ENCODE peak calls at places on chromosomes 2 and 18, in six cellular contexts. S is K562, R is endothelial cell of umbilical vein, B is A549, G is HepG2, L is GM12878. X is an unnamed sample.
A peak's percentile ranks its signal among the peaks of the same experiment; 100 is the strongest.

GRCh38 chr2:215436705-215437570 is 1.1 kb upstream of the FN1 start:
- DNase-seq in G (no peak), R (peak; percentile 78), B (no peak), L (no peak), S (no peak), X (no peak)

GRCh38 chr2:74037379-74037860 is 52.7 kb downstream of the TET3 start:
- DNase-seq in G (no peak), B (no peak), R (no peak), S (peak; percentile 68), L (peak; percentile 54), X (peak; percentile 92)

GRCh38 chr2:181585732-181586131 is 71.2 kb downstream of the CERKL start:
- DNase-seq in S (no peak), B (no peak), G (no peak), R (no peak), L (no peak), X (no peak)

GRCh38 chr2:33373986-33374385 is 102.5 kb upstream of the RASGRP3 start:
- DNase-seq in R (no peak), S (no peak), G (no peak), L (no peak), B (no peak), X (no peak)

GRCh38 chr2:40287815-40288214 is 164.1 kb downstream of the SLC8A1 start:
- DNase-seq in R (no peak), L (no peak), B (no peak), G (no peak), S (no peak), X (peak; percentile 15)

GRCh38 chr2:129428086-129428660 is 551.3 kb upstream of the RAB6C start:
- DNase-seq in G (no peak), B (no peak), L (no peak), S (no peak), R (no peak), X (no peak)

GRCh38 chr2:583666-584065 is 93.5 kb downstream of the TMEM18 start:
- DNase-seq in S (peak; percentile 17), G (no peak), L (no peak), B (no peak), R (no peak), X (no peak)

GRCh38 chr2:45743531-45744391 is 92.3 kb downstream of the PRKCE start:
- DNase-seq in B (no peak), R (peak; percentile 50), S (no peak), L (no peak), G (no peak), X (no peak)

GRCh38 chr2:9678554-9678953 is 47.8 kb upstream of the YWHAQ start:
- DNase-seq in R (no peak), S (no peak), G (no peak), L (no peak), B (no peak), X (no peak)

GRCh38 chr2:160388464-160389263 is 104.9 kb downstream of the RBMS1 start:
- DNase-seq in L (no peak), R (no peak), S (no peak), B (no peak), G (no peak), X (peak; percentile 87)

GRCh38 chr18:28729321-28729720 is 552.4 kb upstream of the CDH2 start:
- DNase-seq in G (no peak), S (no peak), R (peak; percentile 5), B (no peak), L (no peak), X (no peak)

GRCh38 chr2:102473020-102473419 is at the start of gene SLC9A4:
- DNase-seq in L (no peak), B (peak; percentile 8), G (peak; percentile 52), R (peak; percentile 62), S (peak; percentile 25), X (peak; percentile 49)

GRCh38 chr2:239913632-239914417 is 111.3 kb downstream of the NDUFA10 start:
- DNase-seq in B (no peak), R (no peak), G (peak; percentile 24), S (no peak), L (no peak), X (no peak)

GRCh38 chr18:28075501-28075900 is 101.4 kb downstream of the CDH2 start:
- DNase-seq in R (no peak), S (no peak), G (peak; percentile 31), L (no peak), B (no peak), X (no peak)

GRCh38 chr2:136637402-136637801 is 127.9 kb upstream of the THSD7B start:
- DNase-seq in L (no peak), G (no peak), R (no peak), B (no peak), S (no peak), X (no peak)

GRCh38 chr18:77141401-77142118 is 9.0 kb upstream of the MBP start:
- DNase-seq in S (no peak), R (no peak), L (no peak), B (no peak), G (no peak), X (no peak)

GRCh38 chr18:59139291-59139614 is 431 bp upstream of the SEC11C start:
- DNase-seq in B (peak; percentile 91), L (no peak), R (no peak), G (peak; percentile 83), S (peak; percentile 92), X (peak; percentile 87)

GRCh38 chr18:20971886-20972267 is 139.7 kb downstream of the ROCK1 start:
- DNase-seq in B (peak; percentile 12), L (no peak), S (peak; percentile 15), R (peak; percentile 42), G (peak; percentile 23), X (peak; percentile 49)

DNA sequence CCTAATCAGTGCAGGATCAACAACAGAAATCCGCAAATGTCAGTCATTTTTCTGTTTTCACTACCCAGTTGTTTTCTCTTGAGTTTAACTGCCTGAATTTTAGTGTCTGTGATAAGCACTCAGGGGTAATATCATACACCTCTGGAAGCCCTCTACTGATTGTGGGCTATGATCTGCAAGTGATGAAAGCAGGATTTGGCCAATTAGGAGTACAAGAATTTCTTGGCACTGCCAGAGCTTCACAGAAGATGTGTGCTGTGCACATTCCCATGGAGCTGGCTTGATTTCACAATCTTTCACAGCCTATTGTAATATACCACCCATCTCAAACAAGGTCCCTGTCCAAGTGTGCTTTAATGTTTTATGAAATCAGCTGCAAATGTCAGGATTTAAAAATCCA is 27.3 kb upstream of the TDRD15 start:
- DNase-seq in R (no peak), B (no peak), G (peak; percentile 89), S (no peak), L (no peak), X (no peak)
- TF ChIP-seq MYC in R (no peak), B (no peak), G (no peak), S (no peak), L (no peak), X (no peak)

DNA sequence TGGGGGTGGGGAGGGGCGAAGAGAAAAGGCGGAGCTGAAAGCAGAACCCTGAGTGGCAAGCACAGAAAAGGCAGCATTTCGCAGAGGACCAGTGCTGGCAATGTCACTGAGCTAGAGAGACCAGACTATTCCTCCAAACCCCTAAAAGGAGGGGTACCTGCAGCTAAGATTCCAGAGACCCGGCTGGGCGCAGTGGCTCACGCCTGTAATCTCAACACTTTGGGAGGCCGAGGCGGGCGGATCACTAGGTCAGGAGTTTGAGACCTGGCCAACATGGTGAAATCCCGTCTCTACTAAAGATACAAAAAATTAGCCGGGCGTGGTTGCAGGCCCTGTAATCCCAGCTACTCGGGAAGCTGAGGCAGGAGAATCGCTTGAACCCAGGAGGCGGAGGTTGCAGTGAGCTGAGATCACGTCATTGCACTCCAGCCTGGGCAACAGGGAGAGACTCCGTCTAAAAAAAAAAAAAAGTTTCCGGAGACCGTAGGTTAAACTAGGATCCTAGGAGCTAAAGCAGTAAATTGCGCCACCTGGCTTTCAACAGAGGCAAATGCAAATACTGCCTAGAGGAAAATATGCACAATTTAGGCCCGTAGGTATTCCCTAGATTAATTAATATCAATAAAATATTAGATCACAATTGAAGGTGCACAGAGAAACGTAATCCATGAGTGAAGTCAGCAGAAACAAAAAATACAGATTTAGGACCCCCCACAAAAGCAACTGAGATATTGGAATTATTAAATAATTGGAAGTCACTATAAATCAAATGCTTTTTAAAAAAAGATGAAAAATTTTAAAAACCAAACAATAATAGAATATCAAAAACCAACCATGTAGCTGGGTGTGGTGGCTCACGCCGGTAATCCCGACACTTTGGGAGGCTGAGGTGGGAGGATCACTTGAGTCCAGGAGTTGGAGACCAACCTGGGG is 4.9 kb downstream of the UCN start:
- DNase-seq in R (peak; percentile 69), G (peak; percentile 86), L (no peak), S (peak; percentile 80), B (peak; percentile 86), X (peak; percentile 79)
- TF ChIP-seq MYC in R (no peak), G (no peak), L (no peak), S (no peak), B (no peak), X (no peak)

GRCh38 chr2:117832905-117833613 is 18.6 kb downstream of the DDX18 start:
- DNase-seq in R (peak; percentile 31), S (no peak), G (no peak), L (no peak), B (no peak), X (peak; percentile 40)

GRCh38 chr2:117833911-117834310 is 19.4 kb downstream of the DDX18 start:
- DNase-seq in G (no peak), L (no peak), R (no peak), S (no peak), B (no peak), X (no peak)

GRCh38 chr2:117834992-117835391 is 20.5 kb downstream of the DDX18 start:
- DNase-seq in G (no peak), B (no peak), L (no peak), R (no peak), S (no peak), X (no peak)

GRCh38 chr2:117832332-117832731 is 17.8 kb downstream of the DDX18 start:
- DNase-seq in B (no peak), S (no peak), G (no peak), R (no peak), L (no peak), X (no peak)

DNA sequence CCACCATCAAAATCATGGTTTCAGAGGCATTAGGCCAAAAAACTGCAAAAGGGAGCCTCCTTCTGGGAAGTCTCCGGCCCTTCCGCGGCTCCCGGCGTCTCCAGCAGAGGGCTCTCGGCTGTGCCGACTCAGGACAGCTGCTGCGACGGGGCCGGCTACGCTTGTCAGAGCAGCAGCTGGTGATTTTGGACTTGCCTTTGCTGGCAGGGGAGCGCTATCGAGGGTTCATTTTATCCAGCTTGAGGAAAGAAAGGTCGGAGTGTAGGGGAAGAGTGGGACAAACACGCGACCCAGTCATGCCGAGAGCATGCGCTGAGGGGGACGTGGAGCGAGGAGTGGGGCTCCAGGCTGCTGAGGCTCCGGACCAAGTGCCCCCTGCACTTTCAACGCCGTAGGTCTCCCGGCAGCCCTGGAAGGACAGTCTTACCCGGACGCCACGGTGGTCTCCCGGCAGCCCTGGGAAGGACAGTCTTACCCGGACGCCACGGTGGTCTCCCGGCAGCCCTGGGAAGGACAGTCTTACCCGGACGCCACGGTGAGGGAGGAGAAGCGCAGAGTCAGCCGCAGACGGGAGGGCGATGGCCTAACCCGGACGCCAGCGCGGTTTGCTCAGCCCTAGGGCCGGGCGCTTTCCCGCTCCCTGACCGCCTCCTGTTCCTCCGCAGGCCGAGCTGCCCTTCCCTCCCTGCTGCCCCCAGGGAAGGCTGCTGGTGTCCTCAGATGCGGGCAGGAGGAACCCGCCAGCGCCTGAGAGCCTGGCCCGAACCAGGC is 21.7 kb downstream of the DDX18 start:
- DNase-seq in G (peak; percentile 54), R (peak; percentile 74), B (peak; percentile 34), L (no peak), S (peak; percentile 54), X (peak; percentile 18)
- TF ChIP-seq MYC in G (no peak), R (no peak), B (no peak), L (no peak), S (no peak), X (no peak)

GRCh38 chr18:48333563-48333962 is 75.6 kb downstream of the ZBTB7C start:
- DNase-seq in G (no peak), L (no peak), S (no peak), B (no peak), R (no peak), X (no peak)
- TF ChIP-seq MYC in G (no peak), L (no peak), S (no peak), B (no peak), R (no peak), X (no peak)

GRCh38 chr2:53108246-53108645 is 659.4 kb upstream of the CHAC2 start:
- DNase-seq in B (no peak), S (no peak), R (no peak), G (no peak), L (no peak), X (no peak)
- TF ChIP-seq MYC in B (no peak), S (no peak), R (no peak), G (no peak), L (no peak), X (no peak)

X was measured in NB4.